ENCODE peak calls at places on chromosomes 11 and 22, in five cellular contexts. N is HEK293T, B is HepG2, O is GM12878, F is SK-N-SH. X is an unnamed sample.

GRCh38 chr11:120579601-120580000 is 68.1 kb downstream of the GRIK4 start:
- DNase-seq in B (no peak), F (no peak), N (no peak), O (no peak), X (no peak)

GRCh38 chr11:117002639-117003305 is 95.5 kb downstream of the SIK3 start:
- DNase-seq in N (no peak), O (no peak), B (no peak), F (no peak), X (no peak)

GRCh38 chr22:19060356-19061009 is 61.7 kb downstream of the DGCR2 start:
- DNase-seq in N (no peak), B (no peak), F (no peak), O (no peak), X (no peak)

GRCh38 chr22:38756631-38757463 is 1.0 kb upstream of the SUN2 start:
- DNase-seq in F (no peak), O (no peak), N (no peak), B (no peak), X (no peak)

GRCh38 chr11:3223932-3224729 is 5.5 kb upstream of the MRGPRG start:
- DNase-seq in B (no peak), O (no peak), F (peak; percentile 58), N (no peak), X (no peak)

GRCh38 chr22:49536571-49537131 is 291.0 kb downstream of the BRD1 start:
- DNase-seq in F (no peak), B (no peak), O (no peak), N (no peak), X (no peak)

GRCh38 chr11:110759972-110760381 is 47.7 kb upstream of the ARHGAP20 start:
- DNase-seq in N (no peak), O (no peak), B (no peak), F (no peak), X (no peak)

GRCh38 chr22:49827853-49828598 is at the start of gene BRD1:
- DNase-seq in O (no peak), B (no peak), F (peak; percentile 89), N (peak; percentile 73), X (peak; percentile 62)

GRCh38 chr11:134124660-134125451 is 56.0 kb downstream of the JAM3 start:
- DNase-seq in B (no peak), F (peak; percentile 86), N (no peak), O (no peak), X (no peak)

GRCh38 chr11:72704783-72705287 is 30.6 kb upstream of the PDE2A start:
- DNase-seq in F (no peak), O (no peak), B (no peak), N (no peak), X (no peak)

GRCh38 chr11:72704028-72704782 is 30.0 kb upstream of the PDE2A start:
- DNase-seq in N (no peak), F (no peak), B (no peak), O (no peak), X (no peak)

GRCh38 chr11:72702842-72703241 is 28.6 kb upstream of the PDE2A start:
- DNase-seq in B (no peak), O (no peak), N (no peak), F (no peak), X (no peak)

GRCh38 chr11:72702096-72702495 is 27.9 kb upstream of the PDE2A start:
- DNase-seq in B (no peak), N (no peak), F (no peak), O (no peak), X (no peak)

DNA sequence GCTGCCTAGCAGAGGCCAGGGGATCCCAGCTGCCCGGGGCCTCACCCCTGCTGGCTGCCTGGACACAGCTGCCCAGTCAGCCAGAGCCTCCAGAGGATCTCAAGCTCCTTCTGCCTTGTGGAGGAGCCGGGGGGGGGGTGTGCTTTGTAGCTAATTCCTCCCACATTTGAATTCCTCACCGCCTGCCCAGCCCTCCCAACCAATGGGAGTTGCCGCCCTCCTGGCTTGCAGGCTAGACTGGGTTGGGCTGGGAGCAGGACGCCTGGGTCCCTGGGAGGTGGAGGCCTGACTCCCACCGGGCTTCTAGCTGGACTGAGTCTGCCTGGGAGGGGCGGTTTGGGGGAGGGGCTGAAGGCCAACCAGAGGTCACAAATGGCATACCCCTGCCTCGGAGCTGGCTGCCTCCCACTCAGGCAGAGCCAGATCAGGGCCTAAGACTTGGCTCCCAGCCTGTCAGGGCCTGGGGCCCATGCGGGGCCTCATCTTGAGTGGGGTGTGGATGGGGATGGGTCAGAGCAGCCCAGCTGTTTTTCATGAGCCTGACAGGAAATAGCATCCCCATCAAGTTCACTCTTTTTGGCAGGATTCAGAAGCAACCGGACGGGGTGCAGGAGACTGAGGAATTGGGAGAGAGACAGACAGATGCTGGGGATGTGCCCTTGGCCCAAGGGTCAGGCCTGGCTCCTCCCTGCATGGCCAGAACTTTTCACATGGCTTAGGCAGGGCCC is 29.2 kb upstream of the PDE2A start:
- DNase-seq in B (no peak), F (no peak), O (no peak), N (no peak), X (peak; percentile 32)
- TF ChIP-seq FOXM1 in B (no peak), F (no peak), O (no peak), N (no peak), X (no peak)

GRCh38 chr11:114892381-114893197 is 214.3 kb downstream of the NXPE2 start:
- DNase-seq in B (no peak), O (no peak), N (peak; percentile 64), F (peak; percentile 19), X (peak; percentile 73)
- TF ChIP-seq FOXM1 in B (no peak), O (no peak), N (no peak), F (no peak), X (no peak)

DNA sequence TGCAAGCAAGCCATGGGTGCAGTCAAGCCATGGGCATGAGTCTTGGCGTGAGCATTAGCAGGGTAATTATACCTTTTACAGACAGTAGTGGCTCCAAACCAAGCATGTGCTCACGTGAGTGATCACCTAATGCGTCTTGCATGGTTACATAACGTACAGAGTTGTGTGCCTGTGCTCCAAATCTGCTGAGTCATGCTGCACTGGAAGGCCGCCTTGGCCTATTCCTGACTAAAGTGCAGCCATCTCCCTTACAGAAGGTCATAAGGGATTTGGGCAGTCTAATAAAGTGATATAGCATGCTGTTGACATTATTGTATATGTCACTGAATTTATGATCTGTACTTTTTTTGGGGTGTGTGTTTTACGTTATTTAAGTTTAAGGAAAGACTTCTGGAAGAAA is 102.4 kb downstream of the ARHGAP42 start:
- DNase-seq in O (no peak), B (peak; percentile 12), F (no peak), N (no peak), X (no peak)
- TF ChIP-seq FOXM1 in O (no peak), B (no peak), F (no peak), N (no peak), X (no peak)

GRCh38 chr11:123107945-123108344 is 46.0 kb upstream of the HSPA8 start:
- DNase-seq in N (no peak), F (no peak), B (no peak), O (no peak), X (no peak)

GRCh38 chr11:123110397-123110796 is 48.5 kb upstream of the HSPA8 start:
- DNase-seq in N (no peak), B (no peak), F (no peak), O (no peak), X (no peak)

GRCh38 chr11:123116486-123116885 is 54.5 kb upstream of the HSPA8 start:
- DNase-seq in B (no peak), N (no peak), F (no peak), O (no peak), X (no peak)

DNA sequence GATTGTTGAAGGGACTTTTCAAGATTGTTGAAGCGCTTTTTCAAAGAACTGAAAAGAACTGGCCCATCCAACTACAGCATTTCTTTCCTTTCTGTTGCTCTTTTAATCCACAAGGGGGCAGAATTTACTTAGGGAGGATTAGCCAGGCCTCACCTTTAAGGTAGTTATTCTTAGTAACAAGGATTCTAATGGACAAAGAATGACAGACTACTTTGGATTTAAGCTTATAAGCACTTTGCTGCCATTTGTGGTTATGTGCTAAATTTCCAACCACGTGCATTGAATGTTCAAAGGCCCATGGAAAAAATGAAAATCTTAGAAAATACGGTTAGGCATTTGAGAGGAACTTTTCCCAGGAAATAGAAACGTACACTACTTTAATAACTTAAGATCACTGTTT is 49.5 kb upstream of the HSPA8 start:
- DNase-seq in O (no peak), N (peak; percentile 48), B (peak; percentile 38), F (peak; percentile 64), X (peak; percentile 57)
- TF ChIP-seq FOXM1 in O (peak; percentile 25), N (no peak), B (no peak), F (no peak), X (no peak)

DNA sequence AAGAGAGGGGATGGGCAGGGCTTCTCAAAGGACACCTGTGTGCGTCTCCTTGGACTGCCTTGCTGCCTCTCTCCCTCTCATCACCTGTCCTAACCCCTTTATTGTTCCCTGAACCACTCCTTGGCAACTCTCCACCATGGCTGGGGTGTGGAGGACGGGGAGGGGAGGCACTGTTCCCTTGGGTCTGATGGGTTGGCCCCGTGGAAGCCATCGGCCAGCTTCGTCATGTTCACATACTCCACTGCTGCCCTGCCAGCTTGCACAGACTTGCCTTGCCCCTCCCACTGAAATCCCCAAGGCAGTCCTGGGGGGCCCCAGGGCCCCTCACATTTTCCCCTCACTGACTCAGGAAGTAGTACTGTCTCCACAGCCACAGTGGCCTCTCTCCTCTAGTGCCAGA is 36.1 kb upstream of the LRRC32 start:
- DNase-seq in B (no peak), N (no peak), O (no peak), F (no peak), X (no peak)
- TF ChIP-seq FOXM1 in B (no peak), N (no peak), O (no peak), F (no peak), X (no peak)